ENCODE peak calls at places on chromosomes 4 and X, in four cellular contexts. R, E, N and P are unnamed samples.

GRCh38 chr4:2337896-2338295 is 76.0 kb upstream of the MXD4 start:
- DNase-seq in R (no peak), E (no peak), N (no peak), P (no peak)

GRCh38 chr4:56731857-56732256 is 50.8 kb upstream of the HOPX start:
- DNase-seq in R (no peak), E (no peak), N (no peak), P (no peak)

GRCh38 chrX:130170752-130171445 is 863 bp upstream of the RAB33A start:
- DNase-seq in R (peak; percentile 85), E (no peak), N (no peak), P (no peak)

GRCh38 chr4:145736241-145736831 is 56.4 kb downstream of the C4orf51 start:
- DNase-seq in R (no peak), E (no peak), N (peak; percentile 59), P (peak; percentile 37)

GRCh38 chr4:73895201-73896177 is 26.3 kb downstream of the CXCL1 start:
- DNase-seq in R (no peak), E (no peak), N (peak; percentile 66), P (no peak)

GRCh38 chrX:128335671-128336070 is 283.5 kb upstream of the ACTRT1 start:
- DNase-seq in R (no peak), E (no peak), N (no peak), P (no peak)

GRCh38 chrX:100647739-100648138 is 3.7 kb downstream of the SRPX2 start:
- DNase-seq in R (no peak), E (no peak), N (peak; percentile 21), P (no peak)

GRCh38 chr4:152815078-152815477 is 35.3 kb downstream of the ARFIP1 start:
- DNase-seq in R (no peak), E (no peak), N (peak; percentile 50), P (no peak)

GRCh38 chrX:114152130-114152529 is 431.8 kb upstream of the HTR2C start:
- DNase-seq in R (no peak), E (no peak), N (peak; percentile 72), P (peak; percentile 45)

GRCh38 chr4:78024692-78025091 is 32.4 kb upstream of the FRAS1 start:
- DNase-seq in R (no peak), E (no peak), N (no peak), P (no peak)

GRCh38 chr4:151407466-151408379 is 1.3 kb upstream of the FHIP1A start:
- DNase-seq in R (no peak), E (peak; percentile 54), N (no peak), P (peak; percentile 5)

GRCh38 chr4:154001187-154001586 is 212.3 kb upstream of the SFRP2 start:
- DNase-seq in R (no peak), E (no peak), N (no peak), P (no peak)

GRCh38 chr4:87092389-87093141 is 127.9 kb downstream of the KLHL8 start:
- DNase-seq in R (peak; percentile 42), E (no peak), N (peak; percentile 92), P (peak; percentile 77)

GRCh38 chrX:20265726-20266681 is 705 bp downstream of the RPS6KA3 start:
- DNase-seq in R (no peak), E (no peak), N (peak; percentile 13), P (no peak)

GRCh38 chr4:181264908-181265307 is 978.3 kb upstream of the TENM3 start:
- DNase-seq in R (no peak), E (no peak), N (no peak), P (no peak)

GRCh38 chrX:12419591-12419990 is 281.3 kb downstream of the FRMPD4 start:
- DNase-seq in R (no peak), E (no peak), N (peak; percentile 37), P (no peak)

GRCh38 chrX:80808160-80808735 is 1.4 kb downstream of the BRWD3 start:
- DNase-seq in R (peak; percentile 62), E (peak; percentile 25), N (peak; percentile 75), P (peak; percentile 70)

GRCh38 chr4:154559141-154559841 is 3.5 kb upstream of the FGB start:
- DNase-seq in R (no peak), E (peak; percentile 15), N (peak; percentile 73), P (peak; percentile 63)

GRCh38 chrX:38060331-38060878 is 54.1 kb downstream of the SYTL5 start:
- DNase-seq in R (no peak), E (no peak), N (peak; percentile 29), P (peak; percentile 38)

GRCh38 chrX:2697306-2697705 is 6.2 kb downstream of the CD99 start:
- DNase-seq in R (no peak), E (no peak), N (no peak), P (no peak)

GRCh38 chr4:188282620-188283232 is 143.5 kb downstream of the TRIML1 start:
- DNase-seq in R (no peak), E (no peak), N (no peak), P (no peak)

GRCh38 chrX:100512471-100512870 is 72.3 kb upstream of the TNMD start:
- DNase-seq in R (no peak), E (peak; percentile 0), N (peak; percentile 20), P (peak; percentile 10)

GRCh38 chr4:139556735-139557505 is 901 bp upstream of the SETD7 start:
- DNase-seq in R (peak; percentile 55), E (no peak), N (no peak), P (peak; percentile 33)

GRCh38 chr4:107900067-107900466 is 31.3 kb upstream of the CYP2U1 start:
- DNase-seq in R (no peak), E (no peak), N (no peak), P (no peak)

GRCh38 chrX:33968611-33969010 is 163.5 kb downstream of the FAM47A start:
- DNase-seq in R (no peak), E (no peak), N (no peak), P (no peak)

GRCh38 chrX:44784241-44784640 is 59.6 kb upstream of the DUSP21 start:
- DNase-seq in R (no peak), E (no peak), N (no peak), P (no peak)

GRCh38 chrX:44157858-44158257 is 184.7 kb upstream of the NDP start:
- DNase-seq in R (no peak), E (no peak), N (no peak), P (peak; percentile 4)

GRCh38 chr4:83082777-83083176 is 31.8 kb downstream of the PLAC8 start:
- DNase-seq in R (no peak), E (no peak), N (no peak), P (peak; percentile 12)

GRCh38 chrX:46645614-46646013 is 72.0 kb downstream of the CHST7 start:
- DNase-seq in R (no peak), E (no peak), N (no peak), P (no peak)

GRCh38 chr4:42282081-42282901 is 115.0 kb upstream of the SHISA3 start:
- DNase-seq in R (peak; percentile 9), E (no peak), N (peak; percentile 87), P (peak; percentile 77)

GRCh38 chrX:104566921-104567501 is 1.0 kb downstream of the IL1RAPL2 start:
- DNase-seq in R (no peak), E (no peak), N (no peak), P (no peak)

GRCh38 chrX:139762400-139763183 is 54.6 kb upstream of the MCF2 start:
- DNase-seq in R (no peak), E (no peak), N (peak; percentile 84), P (no peak)

GRCh38 chrX:32673193-32673592 is 538.2 kb downstream of the DMD start:
- DNase-seq in R (no peak), E (no peak), N (peak; percentile 5), P (no peak)

GRCh38 chr4:24557036-24558022 is 27.0 kb downstream of the DHX15 start:
- DNase-seq in R (no peak), E (no peak), N (no peak), P (no peak)

GRCh38 chr4:146049802-146050201 is 111.2 kb upstream of the ZNF827 start:
- DNase-seq in R (no peak), E (peak; percentile 15), N (no peak), P (no peak)

GRCh38 chr4:159292137-159292896 is 189.4 kb downstream of the RAPGEF2 start:
- DNase-seq in R (no peak), E (no peak), N (no peak), P (no peak)

GRCh38 chr4:104693601-104694201 is 199.0 kb upstream of the CXXC4 start:
- DNase-seq in R (no peak), E (no peak), N (peak; percentile 34), P (peak; percentile 25)